ENCODE peak calls at places on chromosomes 2 and 18, in ten cellular contexts. R is astrocyte of the spinal cord, Z is ovary, E is fibroblast of lung, K is left lung, N is A549, W is fibroblast of mammary gland, J is dorsolateral prefrontal cortex, S is PC-3, U is NB4. M is an unnamed sample.

GRCh38 chr2:133821107-133821760 is 253.0 kb upstream of the NCKAP5 start:
- DNase-seq in R (peak), Z (no peak), E (peak), K (no peak), N (no peak), W (peak), J (no peak), S (peak), U (no peak), M (peak)

GRCh38 chr2:85237849-85238570 is 89.8 kb downstream of the TGOLN2 start:
- DNase-seq in R (no peak), Z (no peak), E (no peak), K (peak), N (no peak), W (no peak), J (no peak), S (no peak), U (no peak), M (no peak)

GRCh38 chr2:68653538-68653982 is 10.2 kb downstream of the PROKR1 start:
- DNase-seq in R (peak), Z (no peak), E (peak), K (peak), N (no peak), W (peak), J (no peak), S (peak), U (peak), M (peak)

GRCh38 chr2:204971219-204971907 is 426.1 kb downstream of the PARD3B start:
- DNase-seq in R (no peak), Z (no peak), E (no peak), K (no peak), N (no peak), W (no peak), J (no peak), S (no peak), U (no peak), M (no peak)

GRCh38 chr2:176157499-176158305 is 595 bp downstream of the HOXD3 start:
- DNase-seq in R (no peak), Z (no peak), E (no peak), K (no peak), N (no peak), W (no peak), J (no peak), S (no peak), U (no peak), M (no peak)

GRCh38 chr18:63137999-63138448 is 181.5 kb downstream of the BCL2 start:
- DNase-seq in R (no peak), Z (no peak), E (no peak), K (no peak), N (no peak), W (no peak), J (no peak), S (no peak), U (no peak), M (no peak)

GRCh38 chr2:42368817-42369550 is 8.0 kb upstream of the COX7A2L start:
- DNase-seq in R (no peak), Z (no peak), E (no peak), K (no peak), N (no peak), W (no peak), J (no peak), S (peak), U (no peak), M (no peak)

GRCh38 chr2:75553961-75554539 is 6.7 kb downstream of the EVA1A start:
- DNase-seq in R (no peak), Z (no peak), E (no peak), K (no peak), N (no peak), W (no peak), J (no peak), S (no peak), U (no peak), M (no peak)

GRCh38 chr2:197200657-197201056 is 109.9 kb downstream of the ANKRD44 start:
- DNase-seq in R (no peak), Z (no peak), E (no peak), K (no peak), N (no peak), W (no peak), J (no peak), S (no peak), U (no peak), M (no peak)

GRCh38 chr2:206700141-206700540 is 18.1 kb downstream of the DYTN start:
- DNase-seq in R (no peak), Z (no peak), E (no peak), K (no peak), N (no peak), W (peak), J (no peak), S (no peak), U (peak), M (no peak)

GRCh38 chr2:216348909-216349308 is 23.4 kb downstream of the MARCHF4 start:
- DNase-seq in R (peak), Z (no peak), E (peak), K (no peak), N (no peak), W (peak), J (no peak), S (peak), U (peak), M (no peak)

GRCh38 chr2:136116813-136117390 is 1.0 kb downstream of the CXCR4 start:
- DNase-seq in R (no peak), Z (no peak), E (no peak), K (peak), N (no peak), W (no peak), J (no peak), S (no peak), U (peak), M (no peak)

GRCh38 chr2:120401275-120402069 is 55.5 kb downstream of the INHBB start:
- DNase-seq in R (no peak), Z (no peak), E (no peak), K (no peak), N (no peak), W (no peak), J (no peak), S (no peak), U (no peak), M (no peak)

GRCh38 chr18:45619062-45619825 is 4.0 kb downstream of the SLC14A2 start:
- DNase-seq in R (no peak), Z (no peak), E (peak), K (no peak), N (no peak), W (peak), J (no peak), S (no peak), U (no peak), M (no peak)

GRCh38 chr2:10794891-10795290 is 17.7 kb downstream of the PDIA6 start:
- DNase-seq in R (no peak), Z (no peak), E (no peak), K (no peak), N (no peak), W (no peak), J (no peak), S (no peak), U (no peak), M (no peak)

GRCh38 chr2:10800163-10800562 is 12.4 kb downstream of the PDIA6 start:
- DNase-seq in R (no peak), Z (no peak), E (no peak), K (no peak), N (no peak), W (no peak), J (no peak), S (no peak), U (no peak), M (no peak)

GRCh38 chr2:10795508-10796046 is 17.0 kb downstream of the PDIA6 start:
- DNase-seq in R (no peak), Z (no peak), E (no peak), K (no peak), N (no peak), W (no peak), J (no peak), S (no peak), U (no peak), M (no peak)

GRCh38 chr2:10796703-10797102 is 15.9 kb downstream of the PDIA6 start:
- DNase-seq in R (no peak), Z (no peak), E (no peak), K (no peak), N (no peak), W (no peak), J (no peak), S (no peak), U (no peak), M (no peak)

DNA sequence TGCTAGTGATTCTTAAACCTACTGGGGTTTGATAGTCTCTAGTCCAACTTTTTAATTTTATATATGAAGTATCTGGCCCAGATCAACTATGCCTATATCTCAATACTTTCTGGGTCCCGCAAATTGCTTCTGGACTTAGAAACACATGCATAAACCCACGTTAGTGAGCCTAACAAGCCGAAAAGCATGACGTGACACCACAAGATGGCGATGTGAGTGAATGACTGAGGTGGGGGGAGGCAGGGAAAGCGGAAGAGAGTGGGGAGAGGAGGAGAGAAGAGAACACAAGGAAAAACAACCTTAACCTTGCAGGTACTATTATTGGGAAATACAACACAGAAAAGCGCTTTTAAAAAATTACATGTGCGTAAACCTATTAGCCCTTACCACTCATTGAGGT is 13.8 kb downstream of the PDIA6 start:
- DNase-seq in R (no peak), Z (no peak), E (no peak), K (no peak), N (no peak), W (peak), J (no peak), S (no peak), U (peak), M (no peak)
- TF ChIP-seq CTCF in R (no peak), Z (no peak), E (no peak), K (no peak), N (peak), W (no peak), J (no peak), S (peak), U (peak), M (no peak)

GRCh38 chr18:8661754-8662573 is 43.4 kb upstream of the MTCL1 start:
- DNase-seq in R (peak), Z (no peak), E (peak), K (no peak), N (no peak), W (no peak), J (no peak), S (peak), U (no peak), M (peak)
- H3K4me3 ChIP-seq in R (no peak), Z (no peak), E (no peak), K (no peak), N (no peak), W (no peak), J (no peak), S (no peak), U (no peak), M (no peak)

DNA sequence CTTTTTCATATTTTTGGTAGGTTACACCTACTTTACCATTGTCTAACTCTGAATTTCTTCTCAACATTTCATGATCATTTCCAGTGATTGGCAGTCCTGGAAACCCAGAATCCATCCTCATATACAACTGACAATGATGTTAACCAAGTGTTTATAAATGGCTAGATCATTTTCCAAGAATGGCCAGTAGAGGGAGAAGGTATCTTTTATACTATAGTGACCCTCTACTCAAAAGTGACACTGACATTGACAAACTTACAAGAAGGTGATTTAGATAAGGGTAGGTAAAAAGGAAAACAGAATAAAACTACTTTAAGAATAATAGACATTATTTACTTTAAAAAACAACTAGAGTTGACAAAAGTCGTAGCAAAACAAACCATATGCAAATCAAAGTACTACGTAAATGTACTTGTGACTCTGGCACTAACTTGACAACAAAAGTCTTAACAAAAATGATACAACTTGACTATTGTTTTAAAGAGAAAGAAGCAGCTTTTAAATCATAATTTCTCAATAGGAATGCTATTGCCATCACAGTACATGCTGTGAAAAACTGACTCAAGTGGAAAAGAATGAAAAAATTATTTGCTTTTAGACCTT is 76.5 kb upstream of the GRB14 start:
- DNase-seq in R (peak), Z (no peak), E (peak), K (no peak), N (peak), W (peak), J (no peak), S (peak), U (peak), M (no peak)
- TF ChIP-seq CTCF in R (peak), Z (peak), E (peak), K (peak), N (peak), W (peak), J (peak), S (peak), U (peak), M (peak)

GRCh38 chr2:146392191-146392590 is 1452.6 kb upstream of the ACVR2A start:
- DNase-seq in R (no peak), Z (no peak), E (no peak), K (no peak), N (no peak), W (no peak), J (no peak), S (peak), U (peak), M (no peak)
- H3K4me3 ChIP-seq in R (no peak), Z (no peak), E (no peak), K (no peak), N (peak), W (no peak), J (no peak), S (peak), U (no peak), M (no peak)

DNA sequence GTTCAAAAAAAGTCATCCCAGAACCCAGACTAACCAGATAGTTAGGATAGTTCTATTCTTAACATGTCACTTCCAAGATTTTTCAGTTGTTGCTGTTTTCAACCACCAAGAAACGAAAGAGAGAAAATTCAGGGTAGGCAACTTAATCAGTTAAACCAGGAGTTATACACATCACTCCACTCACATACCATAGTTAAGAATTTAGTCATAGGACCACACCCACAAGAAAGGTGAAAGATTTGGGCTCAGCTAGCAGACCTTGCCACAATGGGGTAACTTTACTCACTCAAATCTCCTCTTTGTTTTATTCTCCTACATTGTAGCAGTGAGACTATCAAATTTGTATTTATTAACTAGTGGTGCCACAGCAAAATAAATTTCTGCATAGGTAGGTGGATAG is 473.6 kb downstream of the NUP35 start:
- DNase-seq in R (no peak), Z (no peak), E (no peak), K (no peak), N (no peak), W (no peak), J (no peak), S (peak), U (no peak), M (no peak)
- TF ChIP-seq CTCF in R (no peak), Z (no peak), E (no peak), K (no peak), N (no peak), W (no peak), J (no peak), S (no peak), U (no peak), M (no peak)

DNA sequence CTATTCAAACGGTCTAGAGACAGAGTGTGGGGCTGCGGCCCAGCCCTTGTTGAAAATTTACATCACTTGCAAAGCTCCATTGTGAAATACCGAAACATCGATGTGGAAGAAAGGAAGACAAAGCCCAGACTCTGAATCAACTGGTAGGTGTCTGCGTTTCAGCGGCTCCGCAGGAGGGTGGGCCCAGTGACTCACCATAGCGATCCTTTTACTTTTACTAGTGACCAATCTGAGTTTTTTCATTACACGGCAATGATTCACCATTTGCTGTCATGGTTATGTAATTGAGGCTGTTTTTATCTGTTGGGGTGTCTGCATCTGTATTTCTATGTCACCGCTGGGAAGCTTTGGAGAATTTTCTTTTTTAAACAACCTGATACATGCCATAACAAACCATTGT is 66.6 kb upstream of the ODC1 start:
- DNase-seq in R (peak), Z (no peak), E (peak), K (no peak), N (peak), W (peak), J (peak), S (peak), U (peak), M (peak)
- H3K4me3 ChIP-seq in R (no peak), Z (no peak), E (no peak), K (no peak), N (no peak), W (no peak), J (no peak), S (no peak), U (no peak), M (no peak)

DNA sequence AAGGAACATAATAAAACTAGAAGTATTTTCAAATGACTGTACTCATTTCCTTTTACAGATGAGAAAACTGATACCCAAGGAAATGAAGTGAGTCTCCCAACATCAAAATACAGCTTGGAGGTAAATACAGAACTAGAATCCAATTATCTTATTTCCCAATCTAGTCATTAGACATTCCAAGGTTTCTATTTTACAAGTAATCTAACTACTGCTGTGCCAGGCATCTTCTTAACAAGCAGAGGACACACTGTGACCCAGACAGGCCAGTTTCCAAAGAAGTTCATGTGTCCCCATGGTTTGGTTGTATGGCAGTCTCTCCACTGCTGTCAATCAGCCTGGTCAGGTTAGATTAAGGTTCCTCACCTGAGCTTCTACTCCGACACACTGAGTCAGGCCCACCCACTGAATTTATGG is 143.5 kb downstream of the THADA start:
- DNase-seq in R (no peak), Z (no peak), E (no peak), K (no peak), N (no peak), W (no peak), J (no peak), S (peak), U (no peak), M (no peak)
- TF ChIP-seq CTCF in R (no peak), Z (no peak), E (no peak), K (no peak), N (no peak), W (no peak), J (no peak), S (no peak), U (no peak), M (no peak)

DNA sequence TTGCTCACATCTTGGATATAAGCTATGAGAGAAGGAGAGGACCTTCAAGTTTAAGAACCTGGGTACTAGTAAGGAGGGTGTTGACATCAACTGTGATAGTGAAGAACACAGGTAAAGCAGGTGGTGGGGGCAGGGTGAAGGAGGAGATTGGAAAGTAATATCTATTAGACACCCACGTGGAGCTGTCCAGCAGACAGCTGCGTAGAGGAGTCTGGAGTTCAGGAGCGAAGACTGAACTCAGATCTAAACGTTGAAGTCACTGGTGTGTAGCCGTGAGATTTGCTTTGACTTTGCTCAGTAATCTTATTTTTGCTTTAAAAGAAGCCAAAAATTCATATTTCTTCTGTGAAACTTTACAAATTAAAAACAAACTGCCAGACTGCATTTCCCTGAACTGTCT is 533.2 kb downstream of the CNTNAP5 start:
- DNase-seq in R (no peak), Z (no peak), E (no peak), K (no peak), N (no peak), W (no peak), J (no peak), S (no peak), U (no peak), M (no peak)
- H3K4me3 ChIP-seq in R (no peak), Z (no peak), E (no peak), K (no peak), N (no peak), W (no peak), J (no peak), S (no peak), U (no peak), M (no peak)

DNA sequence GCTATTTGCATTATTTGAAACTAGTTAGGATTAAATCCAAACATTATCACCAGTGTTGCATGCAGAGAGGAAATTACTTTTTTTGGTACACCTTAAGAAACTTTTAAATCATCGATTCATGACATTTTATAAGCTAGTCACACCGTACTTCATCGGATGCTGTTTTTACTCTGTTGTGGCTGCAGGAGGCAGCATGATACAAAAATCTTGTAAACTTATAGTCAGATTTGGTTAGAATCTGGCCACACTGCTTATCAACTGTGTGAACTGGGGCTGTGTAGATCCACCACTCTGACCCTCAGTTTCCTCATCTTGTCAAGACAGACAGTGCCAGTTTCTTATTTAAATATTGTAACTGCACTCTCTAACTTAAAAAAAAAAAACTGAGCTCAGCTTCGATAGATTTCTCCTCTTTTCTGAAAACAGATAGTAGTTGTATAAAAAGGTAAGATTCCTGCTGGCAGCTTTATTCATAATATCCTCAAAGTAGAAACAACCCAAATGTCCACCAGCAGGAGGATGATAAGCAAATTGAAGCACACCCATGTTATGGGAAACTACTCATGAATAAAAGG is 77.8 kb downstream of the RAPGEF4 start:
- DNase-seq in R (peak), Z (no peak), E (peak), K (no peak), N (no peak), W (peak), J (no peak), S (peak), U (peak), M (no peak)
- TF ChIP-seq CTCF in R (peak), Z (peak), E (peak), K (peak), N (peak), W (peak), J (peak), S (peak), U (no peak), M (peak)

DNA sequence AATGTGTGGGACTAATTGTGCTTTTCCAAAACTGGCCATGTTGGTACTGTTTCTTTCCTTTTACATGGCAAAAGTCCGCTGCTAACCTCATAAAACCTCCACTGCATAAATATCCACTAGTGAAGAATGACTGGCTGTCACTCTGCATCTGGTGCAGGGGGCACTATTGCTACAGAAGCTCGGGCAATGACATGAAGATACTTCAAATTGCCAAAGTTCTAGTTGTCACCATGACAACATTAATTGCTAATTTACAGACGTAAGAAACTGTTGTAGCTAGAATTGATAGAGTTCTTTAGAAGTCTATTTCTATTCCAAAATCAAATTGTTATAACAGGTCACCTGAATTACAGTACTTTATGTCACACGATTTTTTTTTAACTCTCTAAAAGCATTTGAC is 861 bp downstream of the CFAP210 start:
- DNase-seq in R (no peak), Z (no peak), E (no peak), K (no peak), N (no peak), W (peak), J (no peak), S (peak), U (peak), M (no peak)
- H3K4me3 ChIP-seq in R (no peak), Z (no peak), E (no peak), K (peak), N (peak), W (no peak), J (peak), S (peak), U (no peak), M (no peak)